ENCODE peak calls at places on chromosome 22, in seven cellular contexts. A is neural crest cell; T is M059J; G is stimulated activated naive B cell treated with anti-CD40 and anti-IgM and Interleukin-4, amounts not matched to agents 10 μg/mL and 1 μg/mL and 100 μg/mL, for 72 hours; Q is activated CD8-positive, alpha-beta memory T cell treated with anti-CD3 and anti-CD28 coated beads for 4 hours; P is ACHN; U is choroid plexus epithelial cell. M is an unnamed sample.

GRCh38 chr22:43867839-43868652 is 5.7 kb upstream of the SULT4A1 start:
- DNase-seq in A (peak; percentile 81), T (peak; percentile 40), G (no peak), Q (no peak), P (peak; percentile 58), U (peak; percentile 68), M (peak; percentile 25)

GRCh38 chr22:33579448-33580093 is 340.7 kb downstream of the LARGE1 start:
- DNase-seq in A (peak; percentile 77), T (peak; percentile 18), G (peak; percentile 20), Q (peak; percentile 7), P (peak; percentile 69), U (peak; percentile 56), M (peak; percentile 33)

GRCh38 chr22:46373166-46373565 is 37.7 kb downstream of the TRMU start:
- DNase-seq in A (no peak), T (no peak), G (no peak), Q (no peak), P (no peak), U (no peak), M (no peak)

GRCh38 chr22:49406047-49406650 is 421.5 kb downstream of the BRD1 start:
- DNase-seq in A (no peak), T (no peak), G (no peak), Q (no peak), P (no peak), U (no peak), M (no peak)

GRCh38 chr22:46584081-46584903 is 35.9 kb upstream of the GRAMD4 start:
- DNase-seq in A (no peak), T (no peak), G (no peak), Q (no peak), P (peak; percentile 15), U (peak; percentile 63), M (no peak)

GRCh38 chr22:35542157-35542971 is 1.7 kb downstream of the RASD2 start:
- DNase-seq in A (no peak), T (no peak), G (no peak), Q (no peak), P (no peak), U (no peak), M (no peak)

GRCh38 chr22:35900483-35901168 is 128.0 kb downstream of the RBFOX2 start:
- DNase-seq in A (no peak), T (peak; percentile 72), G (no peak), Q (no peak), P (no peak), U (peak; percentile 51), M (no peak)

GRCh38 chr22:41369089-41369745 is 12.5 kb upstream of the TEF start:
- DNase-seq in A (no peak), T (no peak), G (no peak), Q (no peak), P (no peak), U (no peak), M (no peak)

GRCh38 chr22:41551882-41552582 is 7.8 kb upstream of the POLR3H start:
- DNase-seq in A (no peak), T (no peak), G (no peak), Q (no peak), P (no peak), U (no peak), M (no peak)

GRCh38 chr22:37930270-37930951 is 23.0 kb downstream of the C22orf23 start:
- DNase-seq in A (no peak), T (no peak), G (no peak), Q (no peak), P (peak; percentile 43), U (peak; percentile 62), M (no peak)

GRCh38 chr22:45223304-45224117 is 17.2 kb downstream of the KIAA0930 start:
- DNase-seq in A (no peak), T (no peak), G (no peak), Q (no peak), P (no peak), U (no peak), M (no peak)

GRCh38 chr22:17570851-17571631 is 7.7 kb downstream of the SLC25A18 start:
- DNase-seq in A (no peak), T (peak; percentile 91), G (no peak), Q (no peak), P (no peak), U (peak; percentile 98), M (no peak)

GRCh38 chr22:44107341-44107740 is 73.4 kb upstream of the PARVG start:
- DNase-seq in A (no peak), T (no peak), G (no peak), Q (no peak), P (no peak), U (no peak), M (no peak)

GRCh38 chr22:17741866-17742527 is 32.3 kb downstream of the BID start:
- DNase-seq in A (no peak), T (no peak), G (no peak), Q (no peak), P (no peak), U (no peak), M (no peak)

GRCh38 chr22:46528121-46528610 is 9.3 kb downstream of the CELSR1 start:
- DNase-seq in A (no peak), T (peak; percentile 95), G (no peak), Q (no peak), P (peak; percentile 95), U (peak; percentile 91), M (no peak)

GRCh38 chr22:50218996-50219727 is 18.4 kb downstream of the SELENOO start:
- DNase-seq in A (no peak), T (peak; percentile 54), G (no peak), Q (no peak), P (peak; percentile 29), U (peak; percentile 94), M (peak; percentile 78)

GRCh38 chr22:37968452-37969251 is 15.2 kb downstream of the POLR2F start:
- DNase-seq in A (no peak), T (no peak), G (no peak), Q (no peak), P (no peak), U (no peak), M (no peak)

GRCh38 chr22:22933100-22933806 is 45.6 kb downstream of the IGLL5 start:
- DNase-seq in A (no peak), T (no peak), G (no peak), Q (no peak), P (no peak), U (no peak), M (no peak)

M was measured in T1000.